ENCODE peak calls at places on chromosomes 4 and X, in six cellular contexts. N is IMR-90, H is hepatocyte, A is Calu3, Y is lower leg skin, G is astrocyte of the cerebellum. P is an unnamed sample.

GRCh38 chrX:41518127-41518840 is 71.1 kb downstream of the NYX start:
- DNase-seq in G (no peak), A (no peak), N (no peak), Y (no peak), H (no peak), P (no peak)

GRCh38 chr4:185958094-185958493 is 110.9 kb upstream of the TLR3 start:
- DNase-seq in G (no peak), Y (no peak), N (no peak), A (no peak), H (no peak), P (no peak)

GRCh38 chr4:118898684-118899138 is 10.1 kb downstream of the SYNPO2 start:
- DNase-seq in A (no peak), N (no peak), Y (no peak), G (no peak), H (no peak), P (no peak)

GRCh38 chrX:22429704-22430103 is 157.0 kb downstream of the CBLL2 start:
- DNase-seq in Y (no peak), G (no peak), A (no peak), N (peak), H (no peak), P (no peak)

GRCh38 chrX:150375243-150375642 is 12.1 kb downstream of the MAMLD1 start:
- DNase-seq in H (no peak), Y (no peak), N (peak), G (no peak), A (no peak), P (no peak)

GRCh38 chr4:20454440-20455037 is 202.8 kb downstream of the SLIT2 start:
- DNase-seq in Y (no peak), N (no peak), H (no peak), G (no peak), A (no peak), P (no peak)

GRCh38 chr4:51853027-51853682 is 10.2 kb downstream of the DCUN1D4 start:
- DNase-seq in Y (no peak), H (peak), A (peak), G (no peak), N (peak), P (no peak)

GRCh38 chr4:88159137-88159725 is 792 bp upstream of the ABCG2 start:
- DNase-seq in Y (no peak), H (no peak), N (no peak), A (peak), G (no peak), P (no peak)

GRCh38 chr4:7607156-7607910 is 172.6 kb upstream of the PSAPL1 start:
- DNase-seq in G (peak), A (no peak), N (peak), Y (no peak), H (no peak), P (no peak)

GRCh38 chr4:42280327-42281095 is 116.8 kb upstream of the SHISA3 start:
- DNase-seq in G (no peak), A (peak), H (peak), N (peak), Y (no peak), P (no peak)

GRCh38 chr4:174475528-174475927 is 46.8 kb downstream of the HPGD start:
- DNase-seq in Y (no peak), H (no peak), A (no peak), N (no peak), G (no peak), P (no peak)

GRCh38 chr4:29405151-29405550 is 1315.0 kb upstream of the PCDH7 start:
- DNase-seq in N (peak), Y (no peak), H (no peak), A (no peak), G (no peak), P (no peak)

GRCh38 chr4:143437476-143437875 is 76.0 kb upstream of the SMARCA5 start:
- DNase-seq in N (no peak), A (no peak), Y (no peak), G (no peak), H (no peak), P (no peak)

GRCh38 chr4:164779080-164779479 is 25.1 kb downstream of the SMIM31 start:
- DNase-seq in A (no peak), G (no peak), H (no peak), N (no peak), Y (no peak), P (no peak)

GRCh38 chr4:7021930-7022658 is 21.1 kb upstream of the TADA2B start:
- DNase-seq in A (no peak), Y (no peak), G (peak), H (peak), N (peak), P (no peak)

GRCh38 chrX:81021478-81021877 is 180.2 kb downstream of the HMGN5 start:
- DNase-seq in Y (no peak), H (no peak), G (no peak), N (no peak), A (no peak), P (no peak)

GRCh38 chr4:172952052-172952451 is 216.6 kb upstream of the GALNT7 start:
- DNase-seq in G (no peak), N (no peak), H (no peak), Y (no peak), A (no peak), P (no peak)

GRCh38 chr4:88573286-88573994 is 18.8 kb upstream of the HERC3 start:
- DNase-seq in N (no peak), A (no peak), Y (no peak), H (no peak), G (no peak), P (no peak)

GRCh38 chr4:32161382-32161781 is 1441.2 kb downstream of the PCDH7 start:
- DNase-seq in A (no peak), N (peak), Y (no peak), G (no peak), H (peak), P (no peak)

GRCh38 chr4:56863441-56864129 is 42.1 kb upstream of the SPINK2 start:
- DNase-seq in N (peak), A (no peak), G (no peak), Y (no peak), H (no peak), P (no peak)

GRCh38 chrX:153981771-153982533 is 9.4 kb downstream of the TMEM187 start:
- DNase-seq in G (no peak), H (no peak), Y (peak), N (no peak), A (no peak), P (no peak)

GRCh38 chr4:148954011-148954749 is 512.0 kb upstream of the NR3C2 start:
- DNase-seq in A (no peak), N (no peak), G (no peak), H (peak), Y (no peak), P (no peak)

GRCh38 chr4:26242451-26242850 is 78.4 kb upstream of the RBPJ start:
- DNase-seq in N (peak), H (no peak), G (no peak), A (no peak), Y (no peak), P (no peak)

GRCh38 chrX:10725071-10725470 is 104.7 kb upstream of the MID1 start:
- DNase-seq in G (no peak), A (no peak), N (peak), Y (no peak), H (no peak), P (no peak)

GRCh38 chr4:177492022-177492421 is 49.8 kb upstream of the AGA start:
- DNase-seq in N (peak), G (no peak), A (no peak), Y (no peak), H (no peak), P (no peak)

GRCh38 chrX:42519666-42520231 is 258.2 kb downstream of the PPP1R2C start:
- DNase-seq in H (peak), Y (no peak), A (peak), N (peak), G (peak), P (no peak)

GRCh38 chr4:157819693-157820464 is 352.9 kb downstream of the GASK1B start:
- DNase-seq in Y (no peak), N (no peak), H (no peak), A (no peak), G (no peak), P (no peak)

GRCh38 chr4:126004936-126005335 is 690.2 kb downstream of the FAT4 start:
- DNase-seq in H (no peak), A (peak), N (peak), G (no peak), Y (no peak), P (no peak)

GRCh38 chr4:97330915-97331314 is 812.4 kb downstream of the STPG2 start:
- DNase-seq in N (no peak), A (no peak), G (no peak), H (no peak), Y (no peak), P (no peak)

GRCh38 chr4:182155806-182156205 is 87.4 kb upstream of the TENM3 start:
- DNase-seq in G (no peak), N (peak), A (no peak), H (no peak), Y (no peak), P (no peak)

GRCh38 chrX:148914783-148915182 is 414.4 kb downstream of the AFF2 start:
- DNase-seq in H (no peak), A (no peak), N (no peak), G (no peak), Y (no peak), P (no peak)

GRCh38 chrX:130623508-130623907 is 221.7 kb downstream of the RBMX2 start:
- DNase-seq in A (no peak), G (no peak), H (no peak), Y (no peak), N (no peak), P (no peak)

GRCh38 chrX:154541896-154542722 is 4.5 kb downstream of the G6PD start:
- DNase-seq in N (peak), G (peak), H (peak), A (peak), Y (peak), P (no peak)

GRCh38 chr4:184854673-184855072 is 28.9 kb upstream of the ACSL1 start:
- DNase-seq in N (no peak), H (no peak), G (no peak), A (no peak), Y (no peak), P (peak)

GRCh38 chr4:183118585-183118984 is 19.5 kb downstream of the WWC2 start:
- DNase-seq in Y (no peak), N (peak), H (no peak), A (no peak), G (peak), P (no peak)

GRCh38 chr4:89283226-89283974 is 24.2 kb downstream of the GPRIN3 start:
- DNase-seq in H (peak), Y (no peak), G (no peak), N (no peak), A (peak), P (no peak)

GRCh38 chr4:140607852-140608251 is 39.1 kb upstream of the UCP1 start:
- DNase-seq in Y (no peak), N (no peak), G (no peak), A (no peak), H (no peak), P (no peak)
- TF ChIP-seq CTCF in Y (no peak), N (no peak), G (no peak), A (no peak), H (no peak), P (no peak)

GRCh38 chr4:1409806-1410425 is 3.7 kb upstream of the NKX1-1 start:
- DNase-seq in G (no peak), Y (no peak), H (no peak), A (no peak), N (no peak), P (no peak)

GRCh38 chr4:1407657-1408333 is 1.6 kb upstream of the NKX1-1 start:
- DNase-seq in Y (no peak), G (no peak), N (no peak), A (no peak), H (no peak), P (no peak)

GRCh38 chr4:1409079-1409805 is 3.0 kb upstream of the NKX1-1 start:
- DNase-seq in G (no peak), Y (no peak), A (no peak), N (no peak), H (no peak), P (no peak)

GRCh38 chr4:1406946-1407656 is 859 bp upstream of the NKX1-1 start:
- DNase-seq in Y (no peak), G (no peak), N (no peak), A (no peak), H (no peak), P (no peak)

GRCh38 chr4:1408418-1408817 is 2.2 kb upstream of the NKX1-1 start:
- DNase-seq in Y (no peak), G (no peak), A (no peak), H (no peak), N (no peak), P (no peak)
- TF ChIP-seq CTCF in Y (no peak), G (no peak), A (no peak), H (no peak), N (no peak), P (no peak)

DNA sequence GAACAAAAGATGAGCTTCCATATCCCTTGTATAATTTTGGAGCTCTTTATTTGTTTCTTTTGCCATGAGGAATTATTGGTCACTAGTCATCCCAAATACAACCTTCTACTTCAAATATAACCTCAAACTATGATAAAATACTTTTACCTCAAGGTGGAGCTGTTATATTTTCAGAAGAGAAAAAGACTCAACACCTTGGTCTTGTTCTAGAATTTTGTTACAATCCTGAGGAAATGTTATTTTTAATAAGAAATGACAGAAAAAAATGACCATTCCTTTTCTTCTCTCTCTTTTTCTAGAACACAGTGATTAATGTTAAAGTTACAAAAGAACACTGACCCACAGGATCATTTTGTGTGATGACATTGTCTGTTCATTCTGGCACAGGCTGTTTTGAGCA is 159.5 kb upstream of the CTSO start:
- DNase-seq in N (no peak), Y (no peak), A (no peak), H (no peak), G (no peak), P (no peak)
- TF ChIP-seq CTCF in N (no peak), Y (no peak), A (peak), H (peak), G (no peak), P (no peak)

GRCh38 chrX:37646254-37646653 is 39.3 kb upstream of the XK start:
- DNase-seq in G (no peak), H (no peak), A (no peak), Y (no peak), N (no peak), P (no peak)
- TF ChIP-seq CTCF in G (no peak), H (peak), A (no peak), Y (no peak), N (no peak), P (no peak)

GRCh38 chr4:144787365-144788263 is 141.7 kb downstream of the HHIP start:
- DNase-seq in A (no peak), G (peak), H (peak), N (peak), Y (no peak), P (no peak)
- TF ChIP-seq CTCF in A (no peak), G (peak), H (peak), N (peak), Y (no peak), P (no peak)

GRCh38 chr4:73312967-73313366 is 54.4 kb upstream of the ANKRD17 start:
- DNase-seq in Y (no peak), A (no peak), N (no peak), G (no peak), H (no peak), P (no peak)

GRCh38 chr4:73308286-73308685 is 49.7 kb upstream of the ANKRD17 start:
- DNase-seq in N (peak), G (no peak), H (peak), A (no peak), Y (no peak), P (no peak)

GRCh38 chr4:73309211-73309610 is 50.6 kb upstream of the ANKRD17 start:
- DNase-seq in N (peak), G (no peak), H (no peak), A (no peak), Y (no peak), P (no peak)

GRCh38 chr4:73315091-73315490 is 56.5 kb upstream of the ANKRD17 start:
- DNase-seq in N (peak), Y (no peak), A (no peak), H (no peak), G (no peak), P (no peak)

GRCh38 chr4:73311428-73311827 is 52.8 kb upstream of the ANKRD17 start:
- DNase-seq in A (no peak), H (peak), N (peak), Y (no peak), G (peak), P (no peak)
- TF ChIP-seq CTCF in A (no peak), H (peak), N (peak), Y (no peak), G (no peak), P (no peak)

GRCh38 chrX:56783450-56783831 is 54.4 kb downstream of the NBDY start:
- DNase-seq in A (no peak), Y (no peak), N (peak), G (peak), H (no peak), P (no peak)
- TF ChIP-seq CTCF in A (no peak), Y (no peak), N (peak), G (peak), H (no peak), P (no peak)

GRCh38 chrX:110722135-110722534 is 73.5 kb downstream of the CHRDL1 start:
- DNase-seq in Y (no peak), N (no peak), H (no peak), A (no peak), G (no peak), P (no peak)

DNA sequence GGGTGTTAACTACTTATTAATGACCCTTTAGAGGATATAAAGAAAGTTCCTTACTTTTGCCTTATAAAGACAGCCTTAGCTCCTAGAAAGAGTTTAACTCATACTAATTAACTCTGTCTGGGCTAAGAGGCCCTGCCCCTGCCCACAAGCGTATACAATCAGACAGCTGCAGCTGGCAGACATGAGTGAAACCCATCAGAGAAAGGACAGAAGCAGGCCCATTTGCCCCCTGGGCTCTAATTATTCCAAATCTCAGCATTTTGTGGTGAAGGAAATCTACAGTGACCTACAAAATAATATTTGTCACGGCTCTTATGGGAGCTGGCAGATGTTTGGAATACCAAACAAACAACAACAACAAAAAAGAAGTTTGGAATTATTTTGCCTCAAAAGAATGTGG is 71.8 kb downstream of the CHRDL1 start:
- DNase-seq in H (no peak), Y (no peak), G (no peak), N (no peak), A (no peak), P (no peak)
- TF ChIP-seq CTCF in H (no peak), Y (no peak), G (no peak), N (no peak), A (no peak), P (no peak)